ENCODE peak calls at places on chromosome 14, in five cellular contexts. F is Panc1, S is AG10803, K is anterior cingulate cortex, P is RPMI7951. L is an unnamed sample.

GRCh38 chr14:77260631-77261030 is 10.4 kb downstream of the NGB start:
- DNase-seq in S (no peak), K (no peak), P (peak), F (no peak), L (no peak)

GRCh38 chr14:49581209-49581960 is 4.8 kb downstream of the RPS29 start:
- DNase-seq in P (no peak), S (no peak), K (no peak), F (no peak), L (no peak)

GRCh38 chr14:90308561-90308960 is 23.2 kb downstream of the NRDE2 start:
- DNase-seq in K (no peak), P (no peak), S (no peak), F (no peak), L (no peak)

GRCh38 chr14:63045612-63046320 is 508 bp upstream of the KCNH5 start:
- DNase-seq in F (no peak), K (no peak), P (no peak), S (peak), L (no peak)

GRCh38 chr14:64541971-64542838 is 1.7 kb downstream of the HSPA2 start:
- DNase-seq in S (no peak), P (no peak), K (no peak), F (no peak), L (no peak)

GRCh38 chr14:99519931-99520421 is 38.8 kb downstream of the CCNK start:
- DNase-seq in P (no peak), K (no peak), S (no peak), F (no peak), L (no peak)

GRCh38 chr14:78595797-78596196 is 425.6 kb downstream of the NRXN3 start:
- DNase-seq in S (no peak), K (no peak), F (no peak), P (peak), L (no peak)

GRCh38 chr14:35956376-35957000 is 130.3 kb downstream of the BRMS1L start:
- DNase-seq in P (no peak), S (no peak), F (no peak), K (no peak), L (no peak)

GRCh38 chr14:65704850-65705249 is 292.3 kb downstream of the FUT8 start:
- DNase-seq in F (no peak), K (no peak), P (no peak), S (peak), L (no peak)

GRCh38 chr14:43479751-43480150 is 1027.3 kb downstream of the FSCB start:
- DNase-seq in S (no peak), F (no peak), K (no peak), P (no peak), L (no peak)

GRCh38 chr14:99280041-99280731 is 8.2 kb upstream of the BCL11B start:
- DNase-seq in S (no peak), P (no peak), K (no peak), F (no peak), L (no peak)

GRCh38 chr14:72924332-72924731 is 1.9 kb upstream of the DCAF4 start:
- DNase-seq in F (no peak), P (peak), K (no peak), S (no peak), L (no peak)

GRCh38 chr14:71359823-71360222 is 452.6 kb downstream of the PCNX1 start:
- DNase-seq in S (no peak), F (no peak), P (no peak), K (no peak), L (no peak)

GRCh38 chr14:91873476-91874265 is 6.3 kb upstream of the TC2N start:
- DNase-seq in P (peak), K (no peak), F (no peak), S (no peak), L (no peak)

GRCh38 chr14:76484355-76484754 is 108.4 kb downstream of the ESRRB start:
- DNase-seq in S (no peak), F (no peak), K (no peak), P (no peak), L (no peak)

GRCh38 chr14:32623300-32624093 is 294.4 kb downstream of the AKAP6 start:
- DNase-seq in K (no peak), P (peak), S (peak), F (no peak), L (no peak)

GRCh38 chr14:25431211-25432076 is 381.5 kb upstream of the STXBP6 start:
- DNase-seq in K (no peak), S (no peak), P (peak), F (no peak), L (no peak)

GRCh38 chr14:53549956-53550355 is 396.8 kb upstream of the DDHD1 start:
- DNase-seq in P (no peak), S (no peak), F (no peak), K (no peak), L (no peak)

GRCh38 chr14:74459289-74459946 is 33.4 kb upstream of the SYNDIG1L start:
- DNase-seq in P (peak), F (no peak), S (peak), K (no peak), L (peak)

GRCh38 chr14:89029961-89030694 is 205.7 kb downstream of the TTC8 start:
- DNase-seq in K (no peak), F (no peak), S (no peak), P (no peak), L (no peak)

GRCh38 chr14:100871234-100872186 is 32.0 kb downstream of the RTL1 start:
- DNase-seq in S (peak), F (no peak), P (peak), K (no peak), L (no peak)

GRCh38 chr14:28088125-28088524 is 678.5 kb upstream of the FOXG1 start:
- DNase-seq in F (no peak), K (no peak), P (no peak), S (no peak), L (no peak)

GRCh38 chr14:105094193-105094907 is 29.1 kb upstream of the GPR132 start:
- DNase-seq in F (no peak), S (no peak), P (no peak), K (no peak), L (no peak)

GRCh38 chr14:58626441-58626840 is 11.3 kb upstream of the DACT1 start:
- DNase-seq in F (no peak), S (peak), P (peak), K (no peak), L (no peak)

GRCh38 chr14:95023886-95024285 is 133.4 kb downstream of the DICER1 start:
- DNase-seq in P (peak), S (peak), K (no peak), F (no peak), L (no peak)